ENCODE peak calls at places on chromosomes 1 and 21, in ten cellular contexts. K is activated naive CD8-positive, alpha-beta T cell treated with anti-CD3 and anti-CD28 coated beads, Interleukin-2, amount 50 U/mL, for 24 hours; Z is T-cell; B is B cell; E is nephron progenitor cell; W is stimulated activated CD8-positive, alpha-beta memory T cell treated with anti-CD3 and anti-CD28 coated beads, Interleukin-2, amount 100 ng/mL, for 1 hour; Q is NCI-H1092; Y is colonic mucosa; S is nucleus accumbens; D is activated naive CD4-positive, alpha-beta T cell treated with anti-CD3 and anti-CD28 coated beads, Interleukin-2, amount 10 ng/mL, durations not matched to agents 7 days and 5 days. J is an unnamed sample.

GRCh38 chr21:36693144-36694040 is 5.5 kb upstream of the SIM2 start:
- DNase-seq in D (no peak), Y (no peak), Q (no peak), Z (no peak), S (no peak), W (no peak), E (peak), B (no peak), K (no peak), J (no peak)

GRCh38 chr1:89995595-89996397 is 886 bp downstream of the ZNF326 start:
- DNase-seq in Q (no peak), W (no peak), D (no peak), B (no peak), Z (no peak), S (no peak), K (no peak), E (no peak), Y (no peak), J (no peak)

GRCh38 chr1:22418852-22419480 is 32.7 kb upstream of the ZBTB40 start:
- DNase-seq in Z (no peak), B (no peak), E (no peak), D (no peak), S (no peak), Y (no peak), Q (no peak), W (no peak), K (no peak), J (no peak)

GRCh38 chr1:41361495-41362356 is 492 bp downstream of the FOXO6 start:
- DNase-seq in D (peak), Y (peak), S (peak), B (peak), E (peak), K (no peak), Z (no peak), W (no peak), Q (no peak), J (no peak)

GRCh38 chr1:66443793-66444192 is 90.2 kb upstream of the SGIP1 start:
- DNase-seq in Q (no peak), E (no peak), B (no peak), W (no peak), D (no peak), S (no peak), K (no peak), Y (no peak), Z (no peak), J (no peak)

GRCh38 chr1:27940297-27940696 is 5.5 kb downstream of the SMPDL3B start:
- DNase-seq in K (peak), S (no peak), Z (peak), W (peak), E (peak), B (peak), D (peak), Y (peak), Q (peak), J (no peak)

GRCh38 chr1:1616045-1616821 is 933 bp downstream of the MIB2 start:
- DNase-seq in Q (no peak), E (peak), W (no peak), Z (no peak), Y (peak), B (peak), D (peak), K (peak), S (no peak), J (no peak)

GRCh38 chr1:190154744-190155143 is 322.9 kb downstream of the BRINP3 start:
- DNase-seq in E (no peak), W (no peak), B (no peak), Z (no peak), K (no peak), Q (no peak), S (no peak), D (no peak), Y (no peak), J (peak)

GRCh38 chr1:49171941-49172593 is 395.4 kb upstream of the BEND5 start:
- DNase-seq in B (no peak), W (no peak), Z (no peak), Y (no peak), E (no peak), Q (no peak), K (no peak), S (no peak), D (no peak), J (no peak)

GRCh38 chr1:156608036-156608674 is 6.9 kb upstream of the GPATCH4 start:
- DNase-seq in D (peak), W (peak), Q (peak), B (no peak), E (peak), S (peak), K (peak), Y (peak), Z (peak), J (peak)

GRCh38 chr21:38955495-38955894 is 149.8 kb downstream of the ETS2 start:
- DNase-seq in B (no peak), D (no peak), K (no peak), S (no peak), Z (no peak), Q (no peak), Y (peak), W (no peak), E (no peak), J (no peak)